ENCODE peak calls at places on chromosome 3, in ten cellular contexts. V is GM23338, A is endothelial cell of umbilical vein, R is stomach, M is prostate gland, E is sigmoid colon, F is Panc1, N is vagina, L is HCT116, C is HepG2. Z is an unnamed sample. For H3K4me1, the result is how much of the 10 kb centered on the place peaks cover.

GRCh38 chr3:18425641-18426403 is 683 bp upstream of the SATB1 start:
- DNase-seq in A (peak), C (no peak), E (peak), F (no peak), N (no peak), R (peak), M (peak), L (no peak), V (peak), Z (peak)

GRCh38 chr3:134267996-134268395 is 17.3 kb upstream of the RYK start:
- DNase-seq in R (no peak), N (no peak), V (no peak), A (no peak), E (no peak), C (no peak), M (no peak), L (no peak), F (no peak), Z (no peak)

GRCh38 chr3:190325923-190326322 is 3.7 kb upstream of the CLDN1 start:
- DNase-seq in V (peak), A (no peak), L (no peak), E (no peak), R (no peak), N (no peak), C (no peak), F (no peak), M (no peak), Z (no peak)

GRCh38 chr3:5429517-5429890 is 242.0 kb downstream of the EDEM1 start:
- DNase-seq in L (no peak), M (no peak), C (no peak), N (no peak), V (no peak), E (no peak), F (no peak), R (no peak), A (no peak), Z (no peak)

GRCh38 chr3:59364471-59364870 is 314.6 kb upstream of the CFAP20DC start:
- DNase-seq in M (no peak), F (no peak), L (no peak), N (no peak), R (no peak), C (no peak), E (no peak), V (no peak), A (no peak), Z (no peak)

GRCh38 chr3:38021196-38021595 is 8.2 kb downstream of the PLCD1 start:
- DNase-seq in L (no peak), N (no peak), C (no peak), F (no peak), R (no peak), M (no peak), A (no peak), V (no peak), E (no peak), Z (no peak)

GRCh38 chr3:190404715-190405114 is 16.8 kb downstream of the CLDN16 start:
- DNase-seq in F (no peak), C (no peak), M (no peak), L (no peak), N (no peak), R (no peak), A (no peak), E (no peak), V (no peak), Z (no peak)

GRCh38 chr3:38229036-38229435 is 36.6 kb upstream of the SLC22A13 start:
- DNase-seq in A (no peak), V (no peak), F (no peak), L (no peak), N (no peak), E (no peak), C (no peak), R (no peak), M (no peak), Z (no peak)

GRCh38 chr3:62870321-62870720 is 4.9 kb downstream of the CADPS start:
- DNase-seq in L (no peak), E (no peak), V (no peak), M (no peak), N (no peak), A (no peak), C (no peak), F (no peak), R (no peak), Z (no peak)

GRCh38 chr3:175149675-175150074 is 290.5 kb downstream of the NAALADL2 start:
- DNase-seq in V (no peak), C (peak), M (no peak), R (peak), F (no peak), N (no peak), E (no peak), L (no peak), A (no peak), Z (no peak)

GRCh38 chr3:50192689-50193141 is 1.3 kb downstream of the GNAT1 start:
- DNase-seq in F (peak), M (peak), A (peak), V (peak), L (peak), N (no peak), R (peak), C (peak), E (no peak), Z (peak)

GRCh38 chr3:71513081-71513480 is 70.4 kb downstream of the FOXP1 start:
- DNase-seq in N (no peak), E (no peak), L (no peak), A (no peak), V (no peak), C (no peak), F (no peak), M (no peak), R (no peak), Z (no peak)

GRCh38 chr3:94146455-94146854 is 83.6 kb downstream of the NSUN3 start:
- DNase-seq in A (no peak), L (no peak), F (no peak), E (no peak), R (no peak), N (no peak), C (no peak), V (peak), M (no peak), Z (no peak)

GRCh38 chr3:13833506-13834257 is 46.2 kb downstream of the WNT7A start:
- DNase-seq in R (no peak), F (no peak), V (no peak), A (no peak), C (no peak), N (no peak), M (no peak), L (no peak), E (no peak), Z (no peak)

GRCh38 chr3:103083848-103084631 is 649.2 kb downstream of the ZPLD1 start:
- DNase-seq in V (no peak), N (no peak), E (no peak), A (no peak), R (no peak), F (no peak), L (no peak), M (no peak), C (no peak), Z (no peak)

GRCh38 chr3:133196527-133196926 is 158.3 kb downstream of the TMEM108 start:
- DNase-seq in C (no peak), R (no peak), L (no peak), E (no peak), N (no peak), A (no peak), M (no peak), V (no peak), F (no peak), Z (no peak)

GRCh38 chr3:162147996-162148395 is 651.4 kb downstream of the OTOL1 start:
- DNase-seq in V (no peak), L (no peak), C (no peak), A (no peak), E (no peak), M (no peak), F (no peak), N (no peak), R (no peak), Z (no peak)

GRCh38 chr3:63353383-63353782 is 75.3 kb downstream of the SYNPR start:
- DNase-seq in L (no peak), A (no peak), M (no peak), E (no peak), C (no peak), N (no peak), R (no peak), F (no peak), V (no peak), Z (no peak)

GRCh38 chr3:55842204-55842603 is 355.1 kb upstream of the WNT5A start:
- DNase-seq in V (peak), R (no peak), A (no peak), F (no peak), C (no peak), M (no peak), N (no peak), E (no peak), L (no peak), Z (no peak)

GRCh38 chr3:185175370-185175987 is 22.6 kb upstream of the C3orf70 start:
- DNase-seq in L (no peak), C (peak), N (no peak), E (peak), A (no peak), R (peak), V (peak), F (no peak), M (no peak), Z (no peak)

GRCh38 chr3:73766599-73767378 is 142.0 kb upstream of the PDZRN3 start:
- DNase-seq in C (no peak), E (peak), N (no peak), F (no peak), M (no peak), A (no peak), R (no peak), V (peak), L (no peak), Z (no peak)

GRCh38 chr3:79846148-79846933 is 78.5 kb upstream of the ROBO1 start:
- DNase-seq in F (no peak), R (no peak), M (no peak), L (no peak), N (no peak), A (no peak), E (no peak), V (peak), C (peak), Z (no peak)

GRCh38 chr3:124780767-124781485 is 50.7 kb downstream of the UMPS start:
- DNase-seq in C (no peak), E (peak), A (peak), R (no peak), N (no peak), F (no peak), L (no peak), M (peak), V (peak), Z (no peak)

GRCh38 chr3:11145888-11146287 is 8.4 kb upstream of the HRH1 start:
- DNase-seq in E (no peak), M (no peak), N (no peak), V (no peak), L (peak), F (no peak), C (no peak), R (no peak), A (peak), Z (no peak)

GRCh38 chr3:156834962-156835535 is 8.9 kb downstream of the LEKR1 start:
- DNase-seq in R (no peak), E (no peak), N (no peak), F (no peak), V (no peak), L (no peak), C (no peak), M (no peak), A (no peak), Z (no peak)

GRCh38 chr3:43473737-43474136 is 148.1 kb downstream of the ANO10 start:
- DNase-seq in M (no peak), V (no peak), E (no peak), A (no peak), R (no peak), C (no peak), L (no peak), F (no peak), N (no peak), Z (no peak)

GRCh38 chr3:166351461-166351860 is 514.2 kb upstream of the BCHE start:
- DNase-seq in L (no peak), N (no peak), E (no peak), A (no peak), R (no peak), M (no peak), F (no peak), C (no peak), V (no peak), Z (no peak)

GRCh38 chr3:127774647-127775046 is 47.7 kb downstream of the MGLL start:
- DNase-seq in R (no peak), F (no peak), C (no peak), M (no peak), N (no peak), E (no peak), L (no peak), V (no peak), A (no peak), Z (no peak)

GRCh38 chr3:127776347-127776746 is 46.0 kb downstream of the MGLL start:
- DNase-seq in V (no peak), E (no peak), M (no peak), N (no peak), C (no peak), A (no peak), R (no peak), L (no peak), F (no peak), Z (no peak)

GRCh38 chr3:127773752-127774395 is 48.4 kb downstream of the MGLL start:
- DNase-seq in R (no peak), E (no peak), N (no peak), F (no peak), L (no peak), A (no peak), C (no peak), V (no peak), M (no peak), Z (no peak)

GRCh38 chr3:127777332-127777731 is 45.0 kb downstream of the MGLL start:
- DNase-seq in E (no peak), N (no peak), L (no peak), V (no peak), M (no peak), C (no peak), A (no peak), R (no peak), F (no peak), Z (no peak)

DNA sequence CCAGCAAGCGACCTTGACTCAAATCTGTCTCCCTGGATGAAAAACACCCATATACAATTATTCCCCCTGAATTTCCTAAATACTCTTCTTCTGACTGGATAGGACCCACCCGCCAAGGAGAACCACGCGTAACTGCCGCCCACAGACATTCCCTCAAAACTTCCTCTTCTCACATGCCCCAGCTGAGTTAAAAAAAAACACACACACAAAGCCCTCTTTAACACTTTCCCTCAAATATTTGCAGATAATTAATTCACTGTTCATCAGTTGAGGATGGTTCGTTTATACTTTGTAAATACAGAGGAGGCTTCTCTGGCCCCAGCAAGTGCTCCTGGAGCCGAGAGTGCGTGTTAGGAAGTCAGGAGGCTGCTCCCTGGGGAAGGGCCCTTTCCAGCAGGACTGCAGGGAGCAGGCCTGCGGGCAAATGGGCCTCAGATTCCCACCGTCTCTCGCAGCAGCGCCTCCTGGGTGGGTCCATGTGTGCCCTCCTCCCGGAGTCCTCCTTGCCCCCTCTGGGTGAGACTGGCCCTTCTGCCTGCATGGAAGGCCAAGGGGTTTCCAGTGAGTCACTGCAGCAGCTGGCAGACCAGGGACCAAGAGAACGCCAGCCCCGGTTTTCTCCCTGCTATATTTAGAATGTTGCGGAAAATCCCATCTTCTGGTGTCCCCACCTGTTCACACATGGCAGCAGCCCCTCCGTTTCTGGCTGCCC is 46.8 kb downstream of the MGLL start:
- DNase-seq in A (peak), V (no peak), C (no peak), E (peak), F (no peak), M (no peak), L (no peak), N (no peak), R (no peak), Z (no peak)
- TF ChIP-seq POLR2AphosphoS5 in A (no peak), V (no peak), C (no peak), E (no peak), F (no peak), M (no peak), L (no peak), N (no peak), R (no peak), Z (no peak)

DNA sequence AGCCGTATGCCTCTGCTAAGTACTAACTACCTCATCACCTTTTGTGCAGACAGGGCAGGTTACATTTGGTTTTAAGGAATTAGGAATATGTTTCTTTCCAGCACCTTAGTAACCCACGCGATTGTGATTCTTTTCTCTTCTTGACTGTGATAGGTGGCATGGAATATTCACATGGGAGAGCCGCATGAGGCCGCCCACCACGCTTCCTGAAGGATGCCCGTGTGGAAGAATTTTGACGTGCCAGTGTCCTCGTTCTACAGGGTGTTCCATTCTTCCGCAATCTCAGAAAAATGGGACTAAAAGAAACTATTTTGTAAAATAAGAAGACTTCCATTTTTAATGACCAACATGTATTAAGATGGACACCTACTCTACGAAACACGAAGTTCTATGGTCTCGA is 16.3 kb downstream of the B3GNT5 start:
- DNase-seq in L (no peak), E (no peak), M (no peak), V (no peak), R (no peak), F (no peak), A (no peak), C (no peak), N (no peak), Z (no peak)
- H3K4me1 ChIP-seq in L (under half), E (under half), M (under half), V (under half), R (under half), F (under half), A (under half), C (under half), N (under half), Z (under half)

GRCh38 chr3:143138948-143139347 is 19.4 kb downstream of the CHST2 start:
- DNase-seq in E (no peak), C (no peak), N (peak), V (no peak), R (no peak), F (no peak), A (no peak), M (no peak), L (no peak), Z (no peak)

GRCh38 chr3:143137637-143138036 is 18.1 kb downstream of the CHST2 start:
- DNase-seq in M (no peak), A (no peak), V (no peak), L (no peak), N (peak), F (no peak), C (no peak), R (no peak), E (no peak), Z (no peak)

GRCh38 chr3:143135150-143135549 is 15.6 kb downstream of the CHST2 start:
- DNase-seq in L (no peak), C (no peak), A (peak), N (no peak), R (no peak), F (no peak), M (no peak), V (no peak), E (no peak), Z (no peak)

GRCh38 chr3:143132246-143132980 is 12.8 kb downstream of the CHST2 start:
- DNase-seq in N (no peak), L (no peak), M (no peak), R (no peak), E (no peak), F (no peak), V (no peak), A (no peak), C (no peak), Z (no peak)

DNA sequence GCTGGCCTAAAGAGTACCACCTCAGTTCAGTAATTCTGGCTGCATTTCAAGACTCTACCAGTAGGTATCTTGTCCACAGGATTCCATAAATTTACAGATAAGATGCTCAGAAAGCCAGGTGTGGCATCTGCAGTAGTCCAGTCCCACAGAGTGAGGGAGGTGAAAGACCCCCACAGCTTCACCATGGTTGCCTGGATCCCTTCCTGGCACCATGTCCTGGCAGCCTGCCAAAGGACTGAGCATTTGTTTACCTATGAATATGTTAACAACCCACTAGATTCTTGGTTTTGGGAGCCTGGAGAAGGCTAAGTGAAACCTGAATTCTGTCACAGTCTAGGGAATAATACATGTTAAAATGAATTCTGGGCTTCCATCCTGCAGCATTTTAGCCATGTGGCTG is 14.9 kb downstream of the CHST2 start:
- DNase-seq in M (no peak), E (no peak), N (peak), V (no peak), C (no peak), L (no peak), F (no peak), R (no peak), A (peak), Z (no peak)
- TF ChIP-seq CTCF in M (no peak), E (no peak), N (no peak), V (no peak), C (no peak), L (no peak), F (no peak), R (no peak), A (no peak), Z (no peak)

GRCh38 chr3:44962606-44963393 is 13.2 kb downstream of the ZDHHC3 start:
- DNase-seq in C (no peak), L (no peak), E (no peak), R (no peak), M (no peak), N (no peak), V (no peak), F (no peak), A (no peak), Z (no peak)
- TF ChIP-seq POLR2AphosphoS5 in C (no peak), L (no peak), E (no peak), R (no peak), M (no peak), N (no peak), V (no peak), F (no peak), A (no peak), Z (no peak)

DNA sequence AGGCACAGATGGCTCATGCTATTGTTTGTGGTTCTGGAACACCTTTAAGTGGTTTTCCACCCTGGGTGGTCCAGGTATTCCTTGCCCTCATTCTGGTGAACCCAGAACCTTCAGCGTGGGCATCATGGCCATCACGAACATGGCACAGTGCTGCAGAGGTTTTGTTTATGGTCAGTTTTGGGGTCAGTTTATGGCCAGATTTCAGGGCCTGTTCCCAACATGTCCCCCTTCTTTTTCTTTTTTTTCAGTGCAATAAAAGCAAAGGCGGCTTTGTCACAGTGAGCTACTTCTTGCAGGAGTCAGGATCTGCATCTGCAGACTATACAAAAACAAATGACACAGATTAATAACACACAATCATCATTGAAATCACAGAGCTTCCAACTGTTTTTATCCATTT is 1085.0 kb upstream of the ALCAM start:
- DNase-seq in C (no peak), R (no peak), F (no peak), E (no peak), A (no peak), L (no peak), V (no peak), N (no peak), M (no peak), Z (no peak)
- H3K4me1 ChIP-seq in C (under half), R (under half), F (under half), E (under half), A (under half), L (under half), V (under half), N (under half), M (under half), Z (under half)

GRCh38 chr3:122941233-122942206 is 86.0 kb downstream of the SEMA5B start:
- DNase-seq in R (no peak), M (no peak), E (no peak), F (no peak), A (no peak), C (no peak), V (no peak), L (no peak), N (no peak), Z (no peak)
- TF ChIP-seq CTCF in R (no peak), M (no peak), E (no peak), F (peak), A (peak), C (peak), V (peak), L (peak), N (no peak), Z (no peak)

GRCh38 chr3:168531116-168531515 is 435.4 kb upstream of the GOLIM4 start:
- DNase-seq in E (no peak), A (no peak), C (no peak), M (no peak), V (peak), F (no peak), N (no peak), L (no peak), R (no peak), Z (no peak)
- TF ChIP-seq POLR2AphosphoS5 in E (no peak), A (no peak), C (no peak), M (no peak), V (no peak), F (no peak), N (no peak), L (no peak), R (no peak), Z (no peak)

Z was measured in breast epithelium.